ENCODE peak calls at places on chromosomes 1 and 21, in four cellular contexts. One of them, this sample, is unnamed.

GRCh38 chr1:232859216-232859615 is 54.0 kb downstream of the MAP10 start:
- DNase-seq in H9: no peak
- DNase-seq in H1: no peak
- DNase-seq in IMR-90: no peak
- DNase-seq in this sample: no peak

GRCh38 chr1:186828612-186829542 is at the start of gene PLA2G4A:
- DNase-seq in H9: peak
- DNase-seq in H1: no peak
- DNase-seq in IMR-90: peak
- DNase-seq in this sample: peak

GRCh38 chr1:169486281-169486904 is 649 bp upstream of the SLC19A2 start:
- DNase-seq in H9: no peak
- DNase-seq in H1: no peak
- DNase-seq in IMR-90: peak
- DNase-seq in this sample: peak

GRCh38 chr1:235088907-235089306 is 39.7 kb downstream of the TOMM20 start:
- DNase-seq in H9: no peak
- DNase-seq in H1: no peak
- DNase-seq in IMR-90: no peak
- DNase-seq in this sample: no peak

GRCh38 chr1:66262233-66262632 is 271.7 kb upstream of the SGIP1 start:
- DNase-seq in H9: no peak
- DNase-seq in H1: no peak
- DNase-seq in IMR-90: peak
- DNase-seq in this sample: peak

GRCh38 chr1:162200096-162200847 is 130.8 kb downstream of the NOS1AP start:
- DNase-seq in H9: no peak
- DNase-seq in H1: no peak
- DNase-seq in IMR-90: no peak
- DNase-seq in this sample: peak

GRCh38 chr1:58325797-58326196 is 220.7 kb downstream of the OMA1 start:
- DNase-seq in H9: no peak
- DNase-seq in H1: no peak
- DNase-seq in IMR-90: no peak
- DNase-seq in this sample: no peak

GRCh38 chr21:46109251-46110221 is 11.6 kb downstream of the COL6A2 start:
- DNase-seq in H9: peak
- DNase-seq in H1: no peak
- DNase-seq in IMR-90: no peak
- DNase-seq in this sample: no peak

GRCh38 chr1:34695580-34695979 is 59.3 kb upstream of the GJB5 start:
- DNase-seq in H9: no peak
- DNase-seq in H1: no peak
- DNase-seq in IMR-90: no peak
- DNase-seq in this sample: no peak

GRCh38 chr1:182476625-182477024 is 26.7 kb downstream of the RGSL1 start:
- DNase-seq in H9: no peak
- DNase-seq in H1: no peak
- DNase-seq in IMR-90: no peak
- DNase-seq in this sample: no peak

GRCh38 chr1:66436378-66437135 is 97.4 kb upstream of the SGIP1 start:
- DNase-seq in H9: no peak
- DNase-seq in H1: no peak
- DNase-seq in IMR-90: peak
- DNase-seq in this sample: peak

GRCh38 chr1:183244466-183244865 is 58.4 kb downstream of the LAMC2 start:
- DNase-seq in H9: no peak
- DNase-seq in H1: no peak
- DNase-seq in IMR-90: peak
- DNase-seq in this sample: no peak

GRCh38 chr1:54990916-54991315 is 7.8 kb upstream of the BSND start:
- DNase-seq in H9: no peak
- DNase-seq in H1: no peak
- DNase-seq in IMR-90: no peak
- DNase-seq in this sample: no peak

GRCh38 chr1:213772711-213773110 is 215.1 kb upstream of the PROX1 start:
- DNase-seq in H9: no peak
- DNase-seq in H1: no peak
- DNase-seq in IMR-90: no peak
- DNase-seq in this sample: no peak

GRCh38 chr1:158520021-158520420 is 34.2 kb downstream of the OR6Y1 start:
- DNase-seq in H9: no peak
- DNase-seq in H1: no peak
- DNase-seq in IMR-90: no peak
- DNase-seq in this sample: peak

GRCh38 chr1:153422450-153423068 is 6.2 kb downstream of the S100A7A start:
- DNase-seq in H9: peak
- DNase-seq in H1: no peak
- DNase-seq in IMR-90: peak
- DNase-seq in this sample: peak

GRCh38 chr1:47380699-47381098 is 35.4 kb upstream of the FOXE3 start:
- DNase-seq in H9: no peak
- DNase-seq in H1: no peak
- DNase-seq in IMR-90: no peak
- DNase-seq in this sample: no peak

GRCh38 chr1:185074307-185074706 is 28.9 kb downstream of the RNF2 start:
- DNase-seq in H9: no peak
- DNase-seq in H1: no peak
- DNase-seq in IMR-90: peak
- DNase-seq in this sample: peak

GRCh38 chr1:76494807-76495206 is 372.5 kb upstream of the ST6GALNAC5 start:
- DNase-seq in H9: no peak
- DNase-seq in H1: no peak
- DNase-seq in IMR-90: peak
- DNase-seq in this sample: no peak

GRCh38 chr21:16302851-16303282 is 573.1 kb downstream of the USP25 start:
- DNase-seq in H9: no peak
- DNase-seq in H1: no peak
- DNase-seq in IMR-90: peak
- DNase-seq in this sample: no peak

GRCh38 chr1:226679303-226679702 is 59.8 kb downstream of the ITPKB start:
- DNase-seq in H9: no peak
- DNase-seq in H1: no peak
- DNase-seq in IMR-90: no peak
- DNase-seq in this sample: no peak

GRCh38 chr21:28811860-28812259 is 180.8 kb downstream of the LTN1 start:
- DNase-seq in H9: no peak
- DNase-seq in H1: no peak
- DNase-seq in IMR-90: no peak
- DNase-seq in this sample: no peak

GRCh38 chr1:3674100-3675094 is 22.1 kb downstream of the TP73 start:
- DNase-seq in H9: peak
- DNase-seq in H1: no peak
- DNase-seq in IMR-90: no peak
- DNase-seq in this sample: peak

GRCh38 chr1:29240400-29240837 is 4.1 kb downstream of the PTPRU start:
- DNase-seq in H9: peak
- DNase-seq in H1: peak
- DNase-seq in IMR-90: no peak
- DNase-seq in this sample: peak

GRCh38 chr1:115336741-115337140 is 1.3 kb downstream of the NGF start:
- DNase-seq in H9: no peak
- DNase-seq in H1: no peak
- DNase-seq in IMR-90: no peak
- DNase-seq in this sample: no peak
- H3K4me2 ChIP-seq in H9: no peak
- H3K4me2 ChIP-seq in H1: peak
- H3K4me2 ChIP-seq in IMR-90: peak
- H3K4me2 ChIP-seq in this sample: no peak

GRCh38 chr21:39087976-39088370 is 95.3 kb downstream of the PSMG1 start:
- DNase-seq in H9: no peak
- DNase-seq in H1: no peak
- DNase-seq in IMR-90: no peak
- DNase-seq in this sample: no peak

GRCh38 chr21:39084979-39085729 is 98.1 kb downstream of the PSMG1 start:
- DNase-seq in H9: no peak
- DNase-seq in H1: no peak
- DNase-seq in IMR-90: no peak
- DNase-seq in this sample: no peak

GRCh38 chr21:39085843-39086415 is 97.3 kb downstream of the PSMG1 start:
- DNase-seq in H9: no peak
- DNase-seq in H1: no peak
- DNase-seq in IMR-90: no peak
- DNase-seq in this sample: no peak

GRCh38 chr21:39087238-39087975 is 95.8 kb downstream of the PSMG1 start:
- DNase-seq in H9: no peak
- DNase-seq in H1: no peak
- DNase-seq in IMR-90: no peak
- DNase-seq in this sample: no peak

GRCh38 chr21:39086547-39086946 is 96.7 kb downstream of the PSMG1 start:
- DNase-seq in H9: no peak
- DNase-seq in H1: no peak
- DNase-seq in IMR-90: no peak
- DNase-seq in this sample: no peak
- H3K18ac ChIP-seq in H9: no peak
- H3K18ac ChIP-seq in H1: no peak
- H3K18ac ChIP-seq in IMR-90: no peak
- H3K18ac ChIP-seq in this sample: no peak

DNA sequence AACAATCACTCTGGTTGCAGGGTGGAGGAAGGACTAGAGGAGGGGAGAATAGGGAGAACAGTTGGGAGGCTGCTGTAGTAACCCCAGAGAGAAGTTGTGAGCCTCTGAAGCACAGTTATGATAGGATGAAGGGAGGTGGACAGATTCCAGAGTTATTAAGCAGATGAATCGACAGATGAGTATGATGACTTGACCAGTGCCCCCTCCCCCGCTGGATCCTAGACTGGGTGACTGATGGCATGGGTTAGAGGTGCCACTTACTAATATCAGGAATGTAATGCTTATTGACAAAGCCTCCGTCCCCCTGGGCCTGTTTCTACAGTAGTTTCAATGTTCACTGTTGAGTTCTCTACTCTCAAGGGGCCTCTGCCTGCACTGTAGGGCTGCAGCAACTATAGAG is 14.0 kb upstream of the TIPRL start:
- DNase-seq in H9: no peak
- DNase-seq in H1: no peak
- DNase-seq in IMR-90: peak
- DNase-seq in this sample: no peak
- H4K5ac ChIP-seq in H9: no peak
- H4K5ac ChIP-seq in H1: no peak
- H4K5ac ChIP-seq in IMR-90: no peak
- H4K5ac ChIP-seq in this sample: no peak

DNA sequence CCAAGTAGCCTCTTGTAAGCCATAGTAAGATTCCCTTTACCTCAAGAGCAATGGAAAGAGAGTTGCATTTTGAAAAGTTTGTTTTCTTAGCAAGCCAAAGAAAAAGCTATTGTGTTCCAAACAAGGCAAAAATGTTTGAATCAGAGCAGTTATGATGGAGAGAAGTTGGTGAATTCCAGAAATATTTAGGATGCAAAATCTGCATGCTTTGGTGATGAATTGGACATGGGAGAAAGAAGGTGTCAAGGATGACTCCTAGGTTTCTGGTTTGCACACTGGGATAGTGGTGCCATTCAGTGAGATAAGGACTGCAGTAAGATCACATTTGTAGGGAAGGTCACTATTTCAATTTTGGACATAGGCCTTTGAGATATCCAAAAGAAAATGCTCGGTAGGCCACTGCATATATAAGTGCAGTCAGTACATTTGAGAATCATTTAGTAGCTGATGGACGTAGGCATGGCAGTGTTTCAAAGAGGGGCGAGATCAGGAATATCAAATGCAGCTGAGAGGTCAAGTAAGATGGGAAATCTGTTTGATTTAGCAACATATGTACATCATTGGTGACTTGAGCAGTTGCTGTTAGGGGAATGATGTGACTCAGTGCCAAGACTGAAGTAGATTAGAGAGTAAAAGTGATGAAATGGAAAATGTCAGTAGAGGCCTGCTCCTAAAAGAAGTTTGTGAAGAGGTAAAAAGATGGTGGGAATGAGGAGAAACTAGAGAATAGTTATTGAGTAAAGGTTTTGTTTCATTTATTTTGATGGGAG is 33.9 kb upstream of the GPR25 start:
- DNase-seq in H9: no peak
- DNase-seq in H1: no peak
- DNase-seq in IMR-90: peak
- DNase-seq in this sample: no peak
- H3K4me2 ChIP-seq in H9: no peak
- H3K4me2 ChIP-seq in H1: no peak
- H3K4me2 ChIP-seq in IMR-90: no peak
- H3K4me2 ChIP-seq in this sample: no peak

GRCh38 chr1:26082020-26082350 is 14.6 kb upstream of the TRIM63 start:
- DNase-seq in H9: no peak
- DNase-seq in H1: no peak
- DNase-seq in IMR-90: no peak
- DNase-seq in this sample: no peak

GRCh38 chr1:26083246-26083645 is 15.8 kb upstream of the TRIM63 start:
- DNase-seq in H9: no peak
- DNase-seq in H1: no peak
- DNase-seq in IMR-90: peak
- DNase-seq in this sample: no peak

GRCh38 chr1:26079960-26080814 is 12.8 kb upstream of the TRIM63 start:
- DNase-seq in H9: no peak
- DNase-seq in H1: no peak
- DNase-seq in IMR-90: no peak
- DNase-seq in this sample: no peak

GRCh38 chr1:26079178-26079563 is 11.7 kb upstream of the TRIM63 start:
- DNase-seq in H9: no peak
- DNase-seq in H1: no peak
- DNase-seq in IMR-90: no peak
- DNase-seq in this sample: no peak

DNA sequence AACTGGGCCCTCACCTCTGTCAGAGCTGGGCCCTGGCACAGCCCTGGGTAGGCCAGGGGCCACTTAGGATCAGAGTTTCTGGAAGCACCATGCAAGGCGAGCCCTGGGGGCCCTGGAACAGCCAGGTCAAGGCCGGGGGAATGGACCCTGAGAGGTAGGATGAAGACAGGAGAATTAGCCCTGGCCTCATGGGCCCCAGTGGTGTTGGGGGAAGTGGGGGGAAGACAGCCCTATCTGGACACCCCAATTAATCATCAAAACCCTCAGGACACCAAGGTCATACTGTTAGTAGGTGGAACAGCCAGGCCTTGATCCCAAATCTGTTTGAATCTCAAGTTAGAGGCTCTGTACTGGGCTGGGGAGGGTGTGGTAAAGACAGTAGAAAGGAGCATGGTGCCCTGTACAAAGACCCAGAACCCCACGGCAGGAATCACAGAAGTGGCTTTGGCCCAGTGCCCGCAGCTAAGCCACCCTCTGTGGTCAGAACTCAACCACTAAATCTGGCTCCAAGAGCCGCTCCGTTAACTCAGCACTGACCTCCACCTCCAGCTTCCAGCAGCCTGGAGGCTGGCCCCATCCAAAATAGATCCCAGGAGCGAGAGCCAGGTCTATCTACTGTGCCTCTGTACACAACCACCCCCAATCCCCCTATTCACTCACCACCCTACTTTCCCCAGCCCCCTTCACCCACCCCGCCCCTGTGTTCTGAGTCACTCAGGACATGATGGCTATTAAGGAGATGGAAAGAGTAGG is 14.0 kb upstream of the TRIM63 start:
- DNase-seq in H9: no peak
- DNase-seq in H1: no peak
- DNase-seq in IMR-90: no peak
- DNase-seq in this sample: no peak
- H3K18ac ChIP-seq in H9: no peak
- H3K18ac ChIP-seq in H1: no peak
- H3K18ac ChIP-seq in IMR-90: no peak
- H3K18ac ChIP-seq in this sample: peak

GRCh38 chr1:7301346-7301993 is 469.6 kb upstream of the VAMP3 start:
- DNase-seq in H9: no peak
- DNase-seq in H1: no peak
- DNase-seq in IMR-90: peak
- DNase-seq in this sample: no peak
- H4K5ac ChIP-seq in H9: no peak
- H4K5ac ChIP-seq in H1: no peak
- H4K5ac ChIP-seq in IMR-90: peak
- H4K5ac ChIP-seq in this sample: no peak

This sample was measured in mesendoderm.